ENCODE peak calls at places on chromosomes 11 and 22, in seven cellular contexts. One of them, this sample, is unnamed.
A peak's percentile ranks its signal among the peaks of the same experiment; 100 is the strongest.

GRCh38 chr11:119791701-119792151 is 62.7 kb upstream of the NECTIN1 start:
- DNase-seq in cardiac fibroblast: no peak
- DNase-seq in colonic mucosa: no peak
- DNase-seq in fibroblast of the aortic adventitia: peak; percentile 53
- DNase-seq in left ventricle myocardium inferior: no peak
- DNase-seq in IMR-90: peak; percentile 37
- DNase-seq in cardiac muscle cell: no peak
- DNase-seq in this sample: peak; percentile 59

GRCh38 chr11:95647355-95647754 is 142.2 kb downstream of the FAM76B start:
- DNase-seq in cardiac fibroblast: peak; percentile 61
- DNase-seq in colonic mucosa: no peak
- DNase-seq in fibroblast of the aortic adventitia: peak; percentile 33
- DNase-seq in left ventricle myocardium inferior: no peak
- DNase-seq in IMR-90: no peak
- DNase-seq in cardiac muscle cell: no peak
- DNase-seq in this sample: peak; percentile 53

GRCh38 chr11:94525933-94526332 is 13.7 kb downstream of the C11orf97 start:
- DNase-seq in cardiac fibroblast: peak; percentile 84
- DNase-seq in colonic mucosa: peak; percentile 92
- DNase-seq in fibroblast of the aortic adventitia: peak; percentile 79
- DNase-seq in left ventricle myocardium inferior: peak; percentile 66
- DNase-seq in IMR-90: peak; percentile 74
- DNase-seq in cardiac muscle cell: peak; percentile 93
- DNase-seq in this sample: peak; percentile 79

GRCh38 chr22:39431216-39431801 is 25.5 kb upstream of the MGAT3 start:
- DNase-seq in cardiac fibroblast: no peak
- DNase-seq in colonic mucosa: no peak
- DNase-seq in fibroblast of the aortic adventitia: no peak
- DNase-seq in left ventricle myocardium inferior: no peak
- DNase-seq in IMR-90: no peak
- DNase-seq in cardiac muscle cell: no peak
- DNase-seq in this sample: no peak

GRCh38 chr11:33778682-33779081 is 4.4 kb upstream of the FBXO3 start:
- DNase-seq in cardiac fibroblast: peak; percentile 69
- DNase-seq in colonic mucosa: no peak
- DNase-seq in fibroblast of the aortic adventitia: peak; percentile 85
- DNase-seq in left ventricle myocardium inferior: no peak
- DNase-seq in IMR-90: peak; percentile 83
- DNase-seq in cardiac muscle cell: peak; percentile 44
- DNase-seq in this sample: peak; percentile 85

GRCh38 chr11:619625-620050 is 3.9 kb upstream of the IRF7 start:
- DNase-seq in cardiac fibroblast: no peak
- DNase-seq in colonic mucosa: no peak
- DNase-seq in fibroblast of the aortic adventitia: no peak
- DNase-seq in left ventricle myocardium inferior: no peak
- DNase-seq in IMR-90: no peak
- DNase-seq in cardiac muscle cell: no peak
- DNase-seq in this sample: no peak

GRCh38 chr22:50702261-50702671 is 29.6 kb downstream of the SHANK3 start:
- DNase-seq in cardiac fibroblast: no peak
- DNase-seq in colonic mucosa: no peak
- DNase-seq in fibroblast of the aortic adventitia: no peak
- DNase-seq in left ventricle myocardium inferior: no peak
- DNase-seq in IMR-90: no peak
- DNase-seq in cardiac muscle cell: no peak
- DNase-seq in this sample: no peak

GRCh38 chr11:102599642-102600261 is 25.4 kb downstream of the MMP20 start:
- DNase-seq in cardiac fibroblast: peak; percentile 96
- DNase-seq in colonic mucosa: no peak
- DNase-seq in fibroblast of the aortic adventitia: peak; percentile 92
- DNase-seq in left ventricle myocardium inferior: no peak
- DNase-seq in IMR-90: peak; percentile 95
- DNase-seq in cardiac muscle cell: no peak
- DNase-seq in this sample: peak; percentile 80

GRCh38 chr22:25120093-25120561 is 79.5 kb upstream of the CRYBB3 start:
- DNase-seq in cardiac fibroblast: no peak
- DNase-seq in colonic mucosa: peak; percentile 77
- DNase-seq in fibroblast of the aortic adventitia: no peak
- DNase-seq in left ventricle myocardium inferior: no peak
- DNase-seq in IMR-90: no peak
- DNase-seq in cardiac muscle cell: no peak
- DNase-seq in this sample: no peak

GRCh38 chr22:37675930-37676571 is 615 bp downstream of the LGALS1 start:
- DNase-seq in cardiac fibroblast: peak; percentile 33
- DNase-seq in colonic mucosa: peak; percentile 62
- DNase-seq in fibroblast of the aortic adventitia: no peak
- DNase-seq in left ventricle myocardium inferior: peak; percentile 68
- DNase-seq in IMR-90: no peak
- DNase-seq in cardiac muscle cell: no peak
- DNase-seq in this sample: peak; percentile 28

GRCh38 chr22:39220897-39221850 is 23.6 kb downstream of the PDGFB start:
- DNase-seq in cardiac fibroblast: peak; percentile 73
- DNase-seq in colonic mucosa: no peak
- DNase-seq in fibroblast of the aortic adventitia: peak; percentile 88
- DNase-seq in left ventricle myocardium inferior: no peak
- DNase-seq in IMR-90: peak; percentile 34
- DNase-seq in cardiac muscle cell: no peak
- DNase-seq in this sample: peak; percentile 74

GRCh38 chr11:45578286-45578685 is 87.1 kb downstream of the CHST1 start:
- DNase-seq in cardiac fibroblast: no peak
- DNase-seq in colonic mucosa: no peak
- DNase-seq in fibroblast of the aortic adventitia: no peak
- DNase-seq in left ventricle myocardium inferior: no peak
- DNase-seq in IMR-90: no peak
- DNase-seq in cardiac muscle cell: no peak
- DNase-seq in this sample: no peak

GRCh38 chr11:63985812-63986155 is 454 bp upstream of the OTUB1 start:
- DNase-seq in cardiac fibroblast: no peak
- DNase-seq in colonic mucosa: no peak
- DNase-seq in fibroblast of the aortic adventitia: no peak
- DNase-seq in left ventricle myocardium inferior: no peak
- DNase-seq in IMR-90: no peak
- DNase-seq in cardiac muscle cell: no peak
- DNase-seq in this sample: no peak

GRCh38 chr11:111417011-111417765 is 38.1 kb upstream of the POU2AF1 start:
- DNase-seq in cardiac fibroblast: no peak
- DNase-seq in colonic mucosa: no peak
- DNase-seq in fibroblast of the aortic adventitia: no peak
- DNase-seq in left ventricle myocardium inferior: no peak
- DNase-seq in IMR-90: peak; percentile 73
- DNase-seq in cardiac muscle cell: no peak
- DNase-seq in this sample: no peak

GRCh38 chr11:81840375-81840774 is 893.3 kb downstream of the FAM181B start:
- DNase-seq in cardiac fibroblast: peak; percentile 40
- DNase-seq in colonic mucosa: no peak
- DNase-seq in fibroblast of the aortic adventitia: peak; percentile 42
- DNase-seq in left ventricle myocardium inferior: no peak
- DNase-seq in IMR-90: no peak
- DNase-seq in cardiac muscle cell: no peak
- DNase-seq in this sample: no peak

GRCh38 chr22:33274214-33274828 is 216.1 kb upstream of the SYN3 start:
- DNase-seq in cardiac fibroblast: peak; percentile 6
- DNase-seq in colonic mucosa: peak; percentile 37
- DNase-seq in fibroblast of the aortic adventitia: peak; percentile 12
- DNase-seq in left ventricle myocardium inferior: no peak
- DNase-seq in IMR-90: no peak
- DNase-seq in cardiac muscle cell: peak; percentile 20
- DNase-seq in this sample: peak; percentile 3

GRCh38 chr11:42840856-42841255 is 470.9 kb upstream of the API5 start:
- DNase-seq in cardiac fibroblast: no peak
- DNase-seq in colonic mucosa: no peak
- DNase-seq in fibroblast of the aortic adventitia: no peak
- DNase-seq in left ventricle myocardium inferior: no peak
- DNase-seq in IMR-90: no peak
- DNase-seq in cardiac muscle cell: peak; percentile 5
- DNase-seq in this sample: no peak

GRCh38 chr22:19717691-19718254 is 3.5 kb downstream of the SEPTIN5 start:
- DNase-seq in cardiac fibroblast: peak; percentile 63
- DNase-seq in colonic mucosa: peak; percentile 72
- DNase-seq in fibroblast of the aortic adventitia: peak; percentile 61
- DNase-seq in left ventricle myocardium inferior: peak; percentile 81
- DNase-seq in IMR-90: peak; percentile 52
- DNase-seq in cardiac muscle cell: peak; percentile 82
- DNase-seq in this sample: peak; percentile 60

GRCh38 chr11:83572521-83572920 is 286.4 kb upstream of the CCDC90B start:
- DNase-seq in cardiac fibroblast: no peak
- DNase-seq in colonic mucosa: no peak
- DNase-seq in fibroblast of the aortic adventitia: no peak
- DNase-seq in left ventricle myocardium inferior: no peak
- DNase-seq in IMR-90: no peak
- DNase-seq in cardiac muscle cell: no peak
- DNase-seq in this sample: peak; percentile 29

DNA sequence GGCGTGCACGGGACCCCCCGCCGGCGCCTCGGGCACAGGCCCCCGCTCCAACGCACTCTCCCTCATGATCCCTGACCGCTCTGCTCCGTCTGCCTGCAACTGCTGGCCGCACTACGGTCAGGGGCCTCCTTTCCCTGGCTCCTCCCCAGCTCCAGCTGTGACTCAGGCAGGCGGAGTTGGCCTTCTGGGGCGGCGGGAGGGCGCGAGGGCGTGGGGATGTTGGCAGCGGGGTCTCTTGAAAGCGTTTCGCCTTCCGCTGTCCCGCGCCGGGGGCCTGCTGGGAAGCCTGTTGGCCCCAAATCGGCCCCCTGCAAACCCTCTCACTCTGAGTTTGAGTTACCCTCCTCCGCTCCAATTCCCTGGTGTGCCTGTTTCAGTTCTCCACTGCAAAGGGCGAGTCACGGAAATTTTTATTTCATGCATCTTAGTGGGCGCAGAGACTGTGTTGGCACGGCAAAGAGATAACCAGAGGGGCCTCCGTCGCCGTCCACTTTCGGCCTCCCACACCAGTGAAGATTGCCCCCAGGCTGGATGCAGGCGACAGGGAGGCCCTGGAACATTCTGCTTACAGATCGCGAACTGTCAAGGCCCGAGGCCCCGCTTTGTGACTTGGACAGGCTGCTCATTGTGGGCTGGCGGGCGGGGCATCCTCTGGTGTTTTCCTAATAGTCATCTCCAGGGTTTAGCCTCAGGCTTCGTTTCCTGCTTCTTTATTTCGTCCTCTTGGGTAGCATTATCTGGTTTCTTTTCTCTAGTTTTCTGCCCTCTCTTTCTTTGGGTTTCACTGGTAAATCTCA is at the start of gene CAVIN3:
- DNase-seq in cardiac fibroblast: peak; percentile 91
- DNase-seq in colonic mucosa: peak; percentile 77
- DNase-seq in fibroblast of the aortic adventitia: peak; percentile 92
- DNase-seq in left ventricle myocardium inferior: peak; percentile 90
- DNase-seq in IMR-90: peak; percentile 85
- DNase-seq in cardiac muscle cell: peak; percentile 59
- DNase-seq in this sample: peak; percentile 83
- H3K4me3 ChIP-seq in cardiac fibroblast: peak within 1 kb of the TSS; percentile 73
- H3K4me3 ChIP-seq in colonic mucosa: peak within 1 kb of the TSS; percentile 57
- H3K4me3 ChIP-seq in fibroblast of the aortic adventitia: peak within 1 kb of the TSS; percentile 87
- H3K4me3 ChIP-seq in left ventricle myocardium inferior: peak within 1 kb of the TSS; percentile 86
- H3K4me3 ChIP-seq in IMR-90: peak within 1 kb of the TSS; percentile 69
- H3K4me3 ChIP-seq in cardiac muscle cell: peak within 1 kb of the TSS; percentile 21
- H3K4me3 ChIP-seq in this sample: peak within 1 kb of the TSS; percentile 87

GRCh38 chr11:58493676-58494075 is 14.2 kb downstream of the OR5B21 start:
- DNase-seq in cardiac fibroblast: peak; percentile 58
- DNase-seq in colonic mucosa: no peak
- DNase-seq in fibroblast of the aortic adventitia: peak; percentile 25
- DNase-seq in left ventricle myocardium inferior: no peak
- DNase-seq in IMR-90: peak; percentile 48
- DNase-seq in cardiac muscle cell: no peak
- DNase-seq in this sample: no peak

GRCh38 chr11:58497951-58498350 is 10.0 kb downstream of the OR5B21 start:
- DNase-seq in cardiac fibroblast: no peak
- DNase-seq in colonic mucosa: no peak
- DNase-seq in fibroblast of the aortic adventitia: no peak
- DNase-seq in left ventricle myocardium inferior: no peak
- DNase-seq in IMR-90: no peak
- DNase-seq in cardiac muscle cell: no peak
- DNase-seq in this sample: no peak

GRCh38 chr11:58494096-58494495 is 13.8 kb downstream of the OR5B21 start:
- DNase-seq in cardiac fibroblast: peak; percentile 50
- DNase-seq in colonic mucosa: no peak
- DNase-seq in fibroblast of the aortic adventitia: peak; percentile 63
- DNase-seq in left ventricle myocardium inferior: no peak
- DNase-seq in IMR-90: peak; percentile 33
- DNase-seq in cardiac muscle cell: no peak
- DNase-seq in this sample: peak; percentile 62

GRCh38 chr11:58498464-58498863 is 9.4 kb downstream of the OR5B21 start:
- DNase-seq in cardiac fibroblast: peak; percentile 46
- DNase-seq in colonic mucosa: no peak
- DNase-seq in fibroblast of the aortic adventitia: peak; percentile 11
- DNase-seq in left ventricle myocardium inferior: no peak
- DNase-seq in IMR-90: no peak
- DNase-seq in cardiac muscle cell: no peak
- DNase-seq in this sample: peak; percentile 31

DNA sequence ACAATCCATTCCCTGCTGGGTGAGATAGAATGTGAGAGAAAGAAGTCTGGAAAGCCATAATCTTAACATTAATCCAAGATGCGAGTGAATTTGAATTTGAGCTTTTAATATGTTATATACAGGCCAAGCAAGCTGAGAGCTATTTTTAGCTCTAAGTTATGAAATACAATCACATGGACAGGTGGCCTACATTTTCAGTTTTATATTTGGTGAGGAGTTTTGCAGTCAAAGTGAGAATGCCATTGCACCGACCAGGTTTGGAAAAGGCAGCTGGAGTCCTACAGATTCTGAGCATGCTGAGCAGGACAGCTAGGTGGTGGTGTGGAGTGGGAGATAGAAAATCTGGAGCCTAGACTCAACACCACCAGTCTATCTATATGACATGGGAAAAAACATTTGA is 12.0 kb downstream of the OR5B21 start:
- DNase-seq in cardiac fibroblast: no peak
- DNase-seq in colonic mucosa: no peak
- DNase-seq in fibroblast of the aortic adventitia: no peak
- DNase-seq in left ventricle myocardium inferior: no peak
- DNase-seq in IMR-90: no peak
- DNase-seq in cardiac muscle cell: no peak
- DNase-seq in this sample: no peak
- TF ChIP-seq CTCF in cardiac fibroblast: no peak
- TF ChIP-seq CTCF in colonic mucosa: no peak
- TF ChIP-seq CTCF in fibroblast of the aortic adventitia: no peak
- TF ChIP-seq CTCF in left ventricle myocardium inferior: no peak
- TF ChIP-seq CTCF in IMR-90: no peak
- TF ChIP-seq CTCF in cardiac muscle cell: no peak
- TF ChIP-seq CTCF in this sample: no peak

DNA sequence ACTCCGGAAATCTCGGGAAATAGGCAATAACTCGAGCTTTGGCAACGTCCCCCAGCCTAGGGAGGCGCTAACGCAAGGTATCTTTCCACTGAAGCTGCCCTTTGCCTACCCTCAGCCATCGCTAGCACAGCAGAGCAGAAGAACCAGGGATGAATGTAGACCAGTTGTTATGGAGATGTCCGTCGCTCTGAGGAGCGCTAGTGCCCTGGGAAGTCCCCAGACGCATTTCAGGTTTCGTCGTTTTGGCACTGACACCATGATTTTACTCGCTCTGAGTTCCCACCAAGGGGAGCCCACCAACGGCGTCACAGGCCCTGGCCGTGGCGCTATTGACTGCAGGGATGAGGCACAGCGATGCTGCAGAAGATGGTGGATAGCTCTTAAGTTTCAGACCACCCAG is 22.7 kb upstream of the BDNF start:
- DNase-seq in cardiac fibroblast: no peak
- DNase-seq in colonic mucosa: no peak
- DNase-seq in fibroblast of the aortic adventitia: no peak
- DNase-seq in left ventricle myocardium inferior: no peak
- DNase-seq in IMR-90: no peak
- DNase-seq in cardiac muscle cell: no peak
- DNase-seq in this sample: peak; percentile 24
- H3K4me3 ChIP-seq in cardiac fibroblast: peak overlapping the region; percentile 55
- H3K4me3 ChIP-seq in colonic mucosa: peak overlapping the region; percentile 30
- H3K4me3 ChIP-seq in fibroblast of the aortic adventitia: peak overlapping the region; percentile 69
- H3K4me3 ChIP-seq in left ventricle myocardium inferior: peak overlapping the region; percentile 63
- H3K4me3 ChIP-seq in IMR-90: peak overlapping the region; percentile 55
- H3K4me3 ChIP-seq in cardiac muscle cell: peak overlapping the region; percentile 39
- H3K4me3 ChIP-seq in this sample: peak overlapping the region; percentile 74

GRCh38 chr11:133824593-133824992 is 20.7 kb downstream of the SPATA19 start:
- DNase-seq in cardiac fibroblast: no peak
- DNase-seq in colonic mucosa: no peak
- DNase-seq in fibroblast of the aortic adventitia: no peak
- DNase-seq in left ventricle myocardium inferior: no peak
- DNase-seq in IMR-90: no peak
- DNase-seq in cardiac muscle cell: no peak
- DNase-seq in this sample: no peak
- TF ChIP-seq CTCF in cardiac fibroblast: no peak
- TF ChIP-seq CTCF in colonic mucosa: no peak
- TF ChIP-seq CTCF in fibroblast of the aortic adventitia: no peak
- TF ChIP-seq CTCF in left ventricle myocardium inferior: no peak
- TF ChIP-seq CTCF in IMR-90: no peak
- TF ChIP-seq CTCF in cardiac muscle cell: no peak
- TF ChIP-seq CTCF in this sample: no peak